ENCODE peak calls at places on chromosomes 1 and 21, in six cellular contexts. B, E, H, X, Y and G are unnamed samples.

GRCh38 chr1:29227511-29227910 is 3.2 kb downstream of the MECR start:
- DNase-seq in Y (no peak), E (no peak), X (no peak), B (no peak), H (no peak), G (no peak)

GRCh38 chr1:163844393-163844948 is 522.7 kb downstream of the NUF2 start:
- DNase-seq in Y (peak), H (no peak), B (no peak), X (no peak), E (no peak), G (no peak)

GRCh38 chr1:29674625-29675326 is 438.5 kb downstream of the PTPRU start:
- DNase-seq in E (no peak), X (no peak), B (no peak), H (no peak), Y (no peak), G (no peak)

GRCh38 chr1:39898648-39899603 is 2.8 kb downstream of the MYCL start:
- DNase-seq in H (no peak), E (peak), Y (no peak), B (no peak), X (no peak), G (no peak)

GRCh38 chr1:15388201-15388880 is 21.3 kb upstream of the EFHD2 start:
- DNase-seq in E (no peak), X (no peak), B (no peak), H (no peak), Y (no peak), G (no peak)

GRCh38 chr1:21587602-21587953 is 78.4 kb downstream of the ALPL start:
- DNase-seq in E (no peak), H (peak), X (no peak), B (no peak), Y (no peak), G (no peak)

GRCh38 chr1:32953495-32953894 is 11.1 kb downstream of the RNF19B start:
- DNase-seq in B (no peak), X (no peak), Y (no peak), H (no peak), E (no peak), G (no peak)

GRCh38 chr1:97943354-97943753 is 22.5 kb upstream of the DPYD start:
- DNase-seq in E (no peak), H (no peak), Y (peak), B (no peak), X (no peak), G (no peak)

GRCh38 chr1:33712176-33712575 is 151.7 kb upstream of the HMGB4 start:
- DNase-seq in X (no peak), B (no peak), Y (no peak), E (no peak), H (no peak), G (no peak)

GRCh38 chr1:17553970-17554369 is 14.5 kb downstream of the ARHGEF10L start:
- DNase-seq in H (no peak), X (no peak), B (no peak), E (no peak), Y (no peak), G (no peak)

GRCh38 chr1:36123357-36123756 is 1.7 kb downstream of the COL8A2 start:
- DNase-seq in E (peak), H (peak), X (no peak), B (no peak), Y (no peak), G (no peak)

GRCh38 chr1:222257024-222257423 is 290.9 kb downstream of the HHIPL2 start:
- DNase-seq in E (no peak), X (no peak), H (no peak), B (no peak), Y (no peak), G (no peak)

GRCh38 chr1:916173-917075 is 7.3 kb upstream of the SAMD11 start:
- DNase-seq in X (no peak), E (no peak), H (no peak), Y (no peak), B (no peak), G (no peak)

GRCh38 chr1:9151326-9151860 is 22.5 kb upstream of the GPR157 start:
- DNase-seq in B (no peak), H (no peak), E (no peak), Y (no peak), X (no peak), G (no peak)

GRCh38 chr1:56709269-56709880 is 64.3 kb downstream of the PRKAA2 start:
- DNase-seq in B (no peak), X (no peak), H (peak), Y (no peak), E (peak), G (no peak)

GRCh38 chr1:110003747-110004428 is 19.3 kb downstream of the AHCYL1 start:
- DNase-seq in Y (peak), X (peak), H (peak), E (no peak), B (no peak), G (no peak)

GRCh38 chr1:190046231-190046630 is 431.4 kb downstream of the BRINP3 start:
- DNase-seq in Y (no peak), E (no peak), H (no peak), X (no peak), B (no peak), G (no peak)

GRCh38 chr1:14478120-14478519 is 120.4 kb upstream of the KAZN start:
- DNase-seq in H (no peak), B (no peak), X (no peak), Y (no peak), E (no peak), G (no peak)

GRCh38 chr21:21165063-21165645 is 166.9 kb downstream of the NCAM2 start:
- DNase-seq in H (no peak), B (no peak), E (no peak), X (no peak), Y (peak), G (no peak)

GRCh38 chr1:97906567-97907228 is 14.1 kb downstream of the DPYD start:
- DNase-seq in H (no peak), E (no peak), B (no peak), X (no peak), Y (peak), G (no peak)

GRCh38 chr1:43318831-43319230 is 18.0 kb downstream of the TIE1 start:
- DNase-seq in B (no peak), Y (no peak), X (no peak), H (no peak), E (no peak), G (no peak)

GRCh38 chr1:12436817-12437599 is 181.0 kb downstream of the DHRS3 start:
- DNase-seq in B (no peak), E (no peak), X (peak), Y (no peak), H (no peak), G (no peak)

GRCh38 chr1:58722967-58723366 is 23.1 kb upstream of the MYSM1 start:
- DNase-seq in E (no peak), B (no peak), Y (no peak), X (no peak), H (no peak), G (no peak)

GRCh38 chr1:66275601-66276023 is 258.3 kb upstream of the SGIP1 start:
- DNase-seq in X (no peak), E (peak), B (no peak), H (no peak), Y (no peak), G (no peak)

GRCh38 chr1:1208713-1209433 is 2.5 kb upstream of the TNFRSF18 start:
- DNase-seq in E (no peak), X (no peak), B (peak), H (peak), Y (no peak), G (no peak)

GRCh38 chr21:30233228-30233627 is 17.3 kb upstream of the CLDN8 start:
- DNase-seq in E (no peak), X (no peak), Y (no peak), B (no peak), H (no peak), G (no peak)

GRCh38 chr1:218274551-218274950 is 10.5 kb upstream of the RRP15 start:
- DNase-seq in E (no peak), Y (no peak), H (no peak), B (no peak), X (no peak), G (no peak)

GRCh38 chr1:63408331-63408730 is 40.9 kb downstream of the ALG6 start:
- DNase-seq in H (no peak), E (no peak), Y (no peak), B (no peak), X (no peak), G (no peak)

GRCh38 chr1:102578806-102579205 is 529.5 kb downstream of the COL11A1 start:
- DNase-seq in E (no peak), B (no peak), Y (no peak), X (no peak), H (no peak), G (no peak)

GRCh38 chr1:76313304-76313703 is 238.8 kb downstream of the ST6GALNAC3 start:
- DNase-seq in H (no peak), B (no peak), E (no peak), X (no peak), Y (no peak), G (no peak)

GRCh38 chr1:159076753-159077656 is at the start of gene AIM2:
- DNase-seq in B (peak), X (peak), H (peak), Y (no peak), E (no peak), G (peak)

GRCh38 chr1:96473791-96474452 is 247.7 kb upstream of the PTBP2 start:
- DNase-seq in X (no peak), E (no peak), B (no peak), H (no peak), Y (no peak), G (no peak)

GRCh38 chr1:111801071-111801850 is 45.6 kb downstream of the DDX20 start:
- DNase-seq in X (no peak), E (no peak), H (no peak), Y (no peak), B (no peak), G (no peak)

GRCh38 chr21:32554832-32555436 is 30.4 kb downstream of the TCP10L start:
- DNase-seq in X (no peak), H (no peak), Y (no peak), B (no peak), E (no peak), G (no peak)

GRCh38 chr1:183632964-183633363 is 2.6 kb downstream of the ARPC5 start:
- DNase-seq in B (no peak), Y (no peak), H (no peak), E (no peak), X (no peak), G (no peak)